ENCODE peak calls at places on chromosomes 2 and 18, in six cellular contexts. One of them, this sample, is unnamed.

GRCh38 chr2:145460151-145460550 is 940.2 kb upstream of the ZEB2 start:
- DNase-seq in stimulated activated naive CD8-positive, alpha-beta T cell treated with anti-CD3 and anti-CD28 coated beads, Interleukin-15, Interleukin-2, amounts not matched to agents 100 U/mL and 50 U/mL, for 24 hours: no peak
- DNase-seq in iPS DF 6.9: no peak
- DNase-seq in GM20000: no peak
- DNase-seq in brain microvascular endothelial cell: peak; percentile 32
- DNase-seq in Peyer's patch: no peak
- DNase-seq in this sample: no peak

GRCh38 chr2:134154269-134154668 is 99.6 kb upstream of the MGAT5 start:
- DNase-seq in stimulated activated naive CD8-positive, alpha-beta T cell treated with anti-CD3 and anti-CD28 coated beads, Interleukin-15, Interleukin-2, amounts not matched to agents 100 U/mL and 50 U/mL, for 24 hours: no peak
- DNase-seq in iPS DF 6.9: no peak
- DNase-seq in GM20000: peak; percentile 43
- DNase-seq in brain microvascular endothelial cell: no peak
- DNase-seq in Peyer's patch: peak; percentile 72
- DNase-seq in this sample: peak; percentile 59

GRCh38 chr2:149082781-149083180 is 44.3 kb downstream of the LYPD6B start:
- DNase-seq in stimulated activated naive CD8-positive, alpha-beta T cell treated with anti-CD3 and anti-CD28 coated beads, Interleukin-15, Interleukin-2, amounts not matched to agents 100 U/mL and 50 U/mL, for 24 hours: no peak
- DNase-seq in iPS DF 6.9: no peak
- DNase-seq in GM20000: no peak
- DNase-seq in brain microvascular endothelial cell: no peak
- DNase-seq in Peyer's patch: no peak
- DNase-seq in this sample: no peak

GRCh38 chr18:14928396-14928795 is 180.4 kb downstream of the ANKRD30B start:
- DNase-seq in stimulated activated naive CD8-positive, alpha-beta T cell treated with anti-CD3 and anti-CD28 coated beads, Interleukin-15, Interleukin-2, amounts not matched to agents 100 U/mL and 50 U/mL, for 24 hours: no peak
- DNase-seq in iPS DF 6.9: no peak
- DNase-seq in GM20000: no peak
- DNase-seq in brain microvascular endothelial cell: no peak
- DNase-seq in Peyer's patch: no peak
- DNase-seq in this sample: no peak

GRCh38 chr2:45839388-45840251 is 188.1 kb downstream of the PRKCE start:
- DNase-seq in stimulated activated naive CD8-positive, alpha-beta T cell treated with anti-CD3 and anti-CD28 coated beads, Interleukin-15, Interleukin-2, amounts not matched to agents 100 U/mL and 50 U/mL, for 24 hours: no peak
- DNase-seq in iPS DF 6.9: no peak
- DNase-seq in GM20000: no peak
- DNase-seq in brain microvascular endothelial cell: no peak
- DNase-seq in Peyer's patch: no peak
- DNase-seq in this sample: no peak

GRCh38 chr2:1750935-1751767 is 6.8 kb upstream of the PXDN start:
- DNase-seq in stimulated activated naive CD8-positive, alpha-beta T cell treated with anti-CD3 and anti-CD28 coated beads, Interleukin-15, Interleukin-2, amounts not matched to agents 100 U/mL and 50 U/mL, for 24 hours: peak; percentile 42
- DNase-seq in iPS DF 6.9: no peak
- DNase-seq in GM20000: peak; percentile 62
- DNase-seq in brain microvascular endothelial cell: peak; percentile 75
- DNase-seq in Peyer's patch: no peak
- DNase-seq in this sample: peak; percentile 58

GRCh38 chr2:31129835-31130561 is 8.2 kb downstream of the GALNT14 start:
- DNase-seq in stimulated activated naive CD8-positive, alpha-beta T cell treated with anti-CD3 and anti-CD28 coated beads, Interleukin-15, Interleukin-2, amounts not matched to agents 100 U/mL and 50 U/mL, for 24 hours: no peak
- DNase-seq in iPS DF 6.9: no peak
- DNase-seq in GM20000: no peak
- DNase-seq in brain microvascular endothelial cell: no peak
- DNase-seq in Peyer's patch: no peak
- DNase-seq in this sample: no peak

GRCh38 chr2:1777792-1778191 is 33.5 kb upstream of the PXDN start:
- DNase-seq in stimulated activated naive CD8-positive, alpha-beta T cell treated with anti-CD3 and anti-CD28 coated beads, Interleukin-15, Interleukin-2, amounts not matched to agents 100 U/mL and 50 U/mL, for 24 hours: no peak
- DNase-seq in iPS DF 6.9: no peak
- DNase-seq in GM20000: no peak
- DNase-seq in brain microvascular endothelial cell: no peak
- DNase-seq in Peyer's patch: no peak
- DNase-seq in this sample: no peak

GRCh38 chr2:157887946-157888345 is 11.8 kb upstream of the ACVR1 start:
- DNase-seq in stimulated activated naive CD8-positive, alpha-beta T cell treated with anti-CD3 and anti-CD28 coated beads, Interleukin-15, Interleukin-2, amounts not matched to agents 100 U/mL and 50 U/mL, for 24 hours: no peak
- DNase-seq in iPS DF 6.9: no peak
- DNase-seq in GM20000: no peak
- DNase-seq in brain microvascular endothelial cell: no peak
- DNase-seq in Peyer's patch: no peak
- DNase-seq in this sample: no peak

GRCh38 chr2:1886405-1886992 is 142.2 kb upstream of the PXDN start:
- DNase-seq in stimulated activated naive CD8-positive, alpha-beta T cell treated with anti-CD3 and anti-CD28 coated beads, Interleukin-15, Interleukin-2, amounts not matched to agents 100 U/mL and 50 U/mL, for 24 hours: peak; percentile 61
- DNase-seq in iPS DF 6.9: peak; percentile 70
- DNase-seq in GM20000: peak; percentile 67
- DNase-seq in brain microvascular endothelial cell: peak; percentile 83
- DNase-seq in Peyer's patch: peak; percentile 33
- DNase-seq in this sample: peak; percentile 64

GRCh38 chr2:130252880-130253645 is 54.8 kb upstream of the TUBA3E start:
- DNase-seq in stimulated activated naive CD8-positive, alpha-beta T cell treated with anti-CD3 and anti-CD28 coated beads, Interleukin-15, Interleukin-2, amounts not matched to agents 100 U/mL and 50 U/mL, for 24 hours: no peak
- DNase-seq in iPS DF 6.9: no peak
- DNase-seq in GM20000: no peak
- DNase-seq in brain microvascular endothelial cell: no peak
- DNase-seq in Peyer's patch: no peak
- DNase-seq in this sample: no peak

GRCh38 chr2:226121339-226121738 is 678.3 kb downstream of the IRS1 start:
- DNase-seq in stimulated activated naive CD8-positive, alpha-beta T cell treated with anti-CD3 and anti-CD28 coated beads, Interleukin-15, Interleukin-2, amounts not matched to agents 100 U/mL and 50 U/mL, for 24 hours: no peak
- DNase-seq in iPS DF 6.9: no peak
- DNase-seq in GM20000: no peak
- DNase-seq in brain microvascular endothelial cell: no peak
- DNase-seq in Peyer's patch: no peak
- DNase-seq in this sample: no peak

GRCh38 chr2:62029910-62030309 is 124.4 kb downstream of the COMMD1 start:
- DNase-seq in stimulated activated naive CD8-positive, alpha-beta T cell treated with anti-CD3 and anti-CD28 coated beads, Interleukin-15, Interleukin-2, amounts not matched to agents 100 U/mL and 50 U/mL, for 24 hours: no peak
- DNase-seq in iPS DF 6.9: no peak
- DNase-seq in GM20000: no peak
- DNase-seq in brain microvascular endothelial cell: no peak
- DNase-seq in Peyer's patch: no peak
- DNase-seq in this sample: no peak

GRCh38 chr18:22394428-22394827 is 23.3 kb downstream of the CTAGE1 start:
- DNase-seq in stimulated activated naive CD8-positive, alpha-beta T cell treated with anti-CD3 and anti-CD28 coated beads, Interleukin-15, Interleukin-2, amounts not matched to agents 100 U/mL and 50 U/mL, for 24 hours: no peak
- DNase-seq in iPS DF 6.9: no peak
- DNase-seq in GM20000: no peak
- DNase-seq in brain microvascular endothelial cell: no peak
- DNase-seq in Peyer's patch: no peak
- DNase-seq in this sample: no peak

GRCh38 chr2:150759531-150759930 is 272.1 kb upstream of the RND3 start:
- DNase-seq in stimulated activated naive CD8-positive, alpha-beta T cell treated with anti-CD3 and anti-CD28 coated beads, Interleukin-15, Interleukin-2, amounts not matched to agents 100 U/mL and 50 U/mL, for 24 hours: no peak
- DNase-seq in iPS DF 6.9: no peak
- DNase-seq in GM20000: no peak
- DNase-seq in brain microvascular endothelial cell: no peak
- DNase-seq in Peyer's patch: no peak
- DNase-seq in this sample: no peak

GRCh38 chr2:196277002-196277401 is 105.6 kb upstream of the STK17B start:
- DNase-seq in stimulated activated naive CD8-positive, alpha-beta T cell treated with anti-CD3 and anti-CD28 coated beads, Interleukin-15, Interleukin-2, amounts not matched to agents 100 U/mL and 50 U/mL, for 24 hours: no peak
- DNase-seq in iPS DF 6.9: peak; percentile 5
- DNase-seq in GM20000: peak; percentile 39
- DNase-seq in brain microvascular endothelial cell: no peak
- DNase-seq in Peyer's patch: peak; percentile 40
- DNase-seq in this sample: peak; percentile 57

GRCh38 chr2:223632826-223633225 is 30.7 kb upstream of the SCG2 start:
- DNase-seq in stimulated activated naive CD8-positive, alpha-beta T cell treated with anti-CD3 and anti-CD28 coated beads, Interleukin-15, Interleukin-2, amounts not matched to agents 100 U/mL and 50 U/mL, for 24 hours: no peak
- DNase-seq in iPS DF 6.9: no peak
- DNase-seq in GM20000: no peak
- DNase-seq in brain microvascular endothelial cell: no peak
- DNase-seq in Peyer's patch: no peak
- DNase-seq in this sample: no peak